ENCODE peak calls at places on chromosomes 16 and 17, in six cellular contexts. C, O, L, D, W and G are unnamed samples.
A peak's percentile ranks its signal among the peaks of the same experiment; 100 is the strongest.

GRCh38 chr16:4788489-4788889 is 344 bp upstream of the SEPTIN12 start:
- DNase-seq in C (no peak), O (no peak), L (no peak), D (no peak), W (no peak), G (no peak)

GRCh38 chr17:49209061-49209571 is 1.3 kb downstream of the GNGT2 start:
- DNase-seq in C (no peak), O (no peak), L (no peak), D (no peak), W (no peak), G (no peak)

GRCh38 chr16:268141-269053 is 7.3 kb downstream of the RGS11 start:
- DNase-seq in C (no peak), O (no peak), L (no peak), D (no peak), W (no peak), G (no peak)

GRCh38 chr16:29806096-29806579 is at the start of gene MAZ:
- DNase-seq in C (peak; percentile 93), O (no peak), L (no peak), D (peak; percentile 92), W (no peak), G (peak; percentile 89)

GRCh38 chr16:86104537-86105048 is 205.6 kb downstream of the IRF8 start:
- DNase-seq in C (no peak), O (no peak), L (no peak), D (no peak), W (no peak), G (no peak)

GRCh38 chr17:10198509-10199249 is at the start of gene GAS7:
- DNase-seq in C (no peak), O (no peak), L (peak; percentile 49), D (peak; percentile 86), W (no peak), G (peak; percentile 86)

GRCh38 chr17:68394608-68395331 is 62.5 kb downstream of the WIPI1 start:
- DNase-seq in C (no peak), O (no peak), L (no peak), D (no peak), W (no peak), G (no peak)

GRCh38 chr17:40024901-40025300 is 9.7 kb downstream of the CSF3 start:
- DNase-seq in C (no peak), O (no peak), L (no peak), D (no peak), W (no peak), G (no peak)

GRCh38 chr17:9021158-9021984 is at the start of gene NTN1:
- DNase-seq in C (peak; percentile 3), O (peak; percentile 51), L (peak; percentile 68), D (peak; percentile 93), W (no peak), G (peak; percentile 90)